ENCODE peak calls at places on chromosome 1, in nine cellular contexts. Z, H, U, S, J, G, C, D and X are unnamed samples.

GRCh38 chr1:21608813-21609212 is 60.3 kb downstream of the RAP1GAP start:
- DNase-seq in D (no peak), Z (no peak), C (no peak), S (no peak), U (no peak), G (no peak), H (no peak), J (no peak), X (no peak)

GRCh38 chr1:32318127-32318869 is 17.7 kb downstream of the MARCKSL1 start:
- DNase-seq in H (no peak), G (no peak), D (no peak), J (no peak), S (no peak), C (no peak), Z (no peak), U (no peak), X (no peak)

GRCh38 chr1:205270271-205270670 is 42.5 kb downstream of the TMCC2 start:
- DNase-seq in C (no peak), U (no peak), J (no peak), H (no peak), S (no peak), G (no peak), D (no peak), Z (no peak), X (no peak)

GRCh38 chr1:17540255-17541001 is 930 bp downstream of the ARHGEF10L start:
- DNase-seq in S (peak; percentile 46), C (no peak), U (no peak), H (no peak), G (no peak), J (peak; percentile 88), Z (no peak), D (no peak), X (no peak)

GRCh38 chr1:158969855-158970254 is 38.5 kb downstream of the PYHIN1 start:
- DNase-seq in D (no peak), J (no peak), U (no peak), Z (no peak), S (no peak), H (no peak), G (no peak), C (no peak), X (no peak)

GRCh38 chr1:6612641-6613360 is 730 bp upstream of the PHF13 start:
- DNase-seq in S (peak; percentile 56), Z (no peak), G (no peak), D (no peak), U (no peak), H (no peak), J (no peak), C (no peak), X (no peak)

GRCh38 chr1:1960480-1961196 is 41.6 kb upstream of the TMEM52 start:
- DNase-seq in J (no peak), G (no peak), U (no peak), Z (no peak), D (no peak), C (no peak), H (no peak), S (no peak), X (no peak)

GRCh38 chr1:42947965-42948732 is 10.5 kb downstream of the SLC2A1 start:
- DNase-seq in C (no peak), G (no peak), S (no peak), H (no peak), D (no peak), J (no peak), U (no peak), Z (no peak), X (no peak)

GRCh38 chr1:24154215-24154614 is 11.3 kb upstream of the IL22RA1 start:
- DNase-seq in D (no peak), H (no peak), Z (no peak), C (no peak), U (no peak), G (no peak), J (no peak), S (no peak), X (no peak)

GRCh38 chr1:153616885-153617428 is 832 bp upstream of the S100A14 start:
- DNase-seq in S (peak; percentile 51), C (no peak), U (no peak), H (no peak), J (no peak), Z (no peak), G (no peak), D (no peak), X (no peak)

GRCh38 chr1:160209656-160210046 is 4.5 kb downstream of the PEA15 start:
- DNase-seq in S (peak; percentile 76), Z (no peak), U (no peak), H (no peak), G (no peak), D (no peak), J (no peak), C (no peak), X (no peak)

GRCh38 chr1:233240839-233241682 is 54.5 kb downstream of the PCNX2 start:
- DNase-seq in D (no peak), C (no peak), J (no peak), U (no peak), H (no peak), Z (no peak), G (peak; percentile 36), S (peak; percentile 56), X (no peak)

GRCh38 chr1:85290826-85291225 is 14.4 kb upstream of the BCL10 start:
- DNase-seq in J (no peak), S (no peak), U (no peak), D (no peak), Z (no peak), H (no peak), C (no peak), G (no peak), X (no peak)

GRCh38 chr1:85319931-85320330 is 43.5 kb upstream of the BCL10 start:
- DNase-seq in C (no peak), Z (no peak), J (no peak), S (no peak), D (no peak), G (no peak), H (no peak), U (no peak), X (no peak)

GRCh38 chr1:239810071-239810481 is 281.6 kb upstream of the FMN2 start:
- DNase-seq in Z (no peak), D (no peak), J (no peak), H (no peak), U (no peak), G (no peak), C (no peak), S (no peak), X (no peak)

GRCh38 chr1:71193153-71193552 is 112.3 kb upstream of the ZRANB2 start:
- DNase-seq in Z (no peak), H (no peak), U (no peak), J (no peak), G (no peak), D (no peak), C (no peak), S (no peak), X (no peak)

GRCh38 chr1:154213274-154213673 is 7.1 kb upstream of the CFAP141 start:
- DNase-seq in S (no peak), J (no peak), C (no peak), D (no peak), G (no peak), H (no peak), U (no peak), Z (no peak), X (no peak)

GRCh38 chr1:225544924-225545323 is 108.0 kb downstream of the ENAH start:
- DNase-seq in S (no peak), G (no peak), U (no peak), Z (no peak), C (no peak), D (no peak), J (no peak), H (no peak), X (no peak)

GRCh38 chr1:38941527-38942019 is at the start of gene RHBDL2:
- DNase-seq in S (peak; percentile 71), G (no peak), C (no peak), Z (no peak), J (peak; percentile 80), H (no peak), U (no peak), D (no peak), X (no peak)

GRCh38 chr1:150150511-150151021 is 850 bp downstream of the PLEKHO1 start:
- DNase-seq in H (peak; percentile 8), C (peak; percentile 52), S (peak; percentile 38), J (peak; percentile 91), Z (no peak), G (no peak), U (no peak), D (no peak), X (no peak)

GRCh38 chr1:27569088-27569459 is 34.9 kb downstream of the AHDC1 start:
- DNase-seq in Z (no peak), S (no peak), G (no peak), J (no peak), H (no peak), U (no peak), D (no peak), C (no peak), X (no peak)
- H3K9me3 ChIP-seq in Z (no peaks in the 10 kb centered on the region), S (no peaks in the 10 kb centered on the region), G (no peaks in the 10 kb centered on the region), J (no peaks in the 10 kb centered on the region), H (no peaks in the 10 kb centered on the region), U (no peaks in the 10 kb centered on the region), D (no peaks in the 10 kb centered on the region), C (no peaks in the 10 kb centered on the region), X (no peaks in the 10 kb centered on the region)

GRCh38 chr1:4734791-4735190 is 80.4 kb downstream of the AJAP1 start:
- DNase-seq in U (no peak), D (no peak), H (no peak), G (no peak), S (no peak), J (no peak), C (no peak), Z (no peak), X (no peak)
- H3K9me3 ChIP-seq in U (no peaks in the 10 kb centered on the region), D (peaks cover 5% of the 10 kb centered on the region), H (no peaks in the 10 kb centered on the region), G (no peaks in the 10 kb centered on the region), S (peaks cover 3% of the 10 kb centered on the region), J (peaks cover 8% of the 10 kb centered on the region), C (peaks cover 5% of the 10 kb centered on the region), Z (no peaks in the 10 kb centered on the region), X (peaks cover 3% of the 10 kb centered on the region)

GRCh38 chr1:76330993-76331603 is 256.6 kb downstream of the ST6GALNAC3 start:
- DNase-seq in C (no peak), U (no peak), J (no peak), G (peak; percentile 32), H (no peak), S (peak; percentile 14), Z (no peak), D (peak; percentile 90), X (no peak)

GRCh38 chr1:76337777-76338176 is 263.2 kb downstream of the ST6GALNAC3 start:
- DNase-seq in S (no peak), J (no peak), U (no peak), D (no peak), H (no peak), C (no peak), G (no peak), Z (no peak), X (no peak)

DNA sequence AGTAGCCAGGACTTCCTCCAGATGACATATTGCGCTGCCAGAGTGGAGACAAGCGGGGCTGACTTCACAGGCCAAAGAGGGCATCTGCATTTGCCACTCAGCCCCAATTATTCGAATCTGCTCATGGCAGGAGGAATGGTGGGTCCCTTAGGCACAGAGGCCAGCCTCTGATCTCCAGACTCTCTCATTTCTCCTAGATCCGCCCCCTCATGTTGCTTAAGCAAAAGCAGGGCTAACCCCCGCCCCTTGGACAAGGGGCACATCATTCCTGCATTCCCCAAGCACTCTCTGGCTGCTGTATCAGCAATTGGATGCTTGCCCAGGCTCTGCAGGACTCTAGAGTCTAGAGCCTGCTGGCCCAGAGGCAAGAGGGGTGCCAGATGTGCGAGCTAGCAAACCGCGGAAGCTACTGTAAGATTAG is 262.4 kb downstream of the ST6GALNAC3 start:
- DNase-seq in U (no peak), Z (peak; percentile 3), S (peak; percentile 56), H (no peak), D (no peak), J (no peak), C (no peak), G (no peak), X (no peak)
- H3K9me3 ChIP-seq in U (no peaks in the 10 kb centered on the region), Z (no peaks in the 10 kb centered on the region), S (peaks cover 3% of the 10 kb centered on the region), H (no peaks in the 10 kb centered on the region), D (no peaks in the 10 kb centered on the region), J (no peaks in the 10 kb centered on the region), C (no peaks in the 10 kb centered on the region), G (no peaks in the 10 kb centered on the region), X (no peaks in the 10 kb centered on the region)

GRCh38 chr1:86852737-86853408 is 61.1 kb downstream of the SELENOF start:
- DNase-seq in D (peak; percentile 42), J (no peak), H (no peak), Z (no peak), U (no peak), G (no peak), S (no peak), C (no peak), X (no peak)
- H3K9me3 ChIP-seq in D (no peaks in the 10 kb centered on the region), J (no peaks in the 10 kb centered on the region), H (no peaks in the 10 kb centered on the region), Z (no peaks in the 10 kb centered on the region), U (no peaks in the 10 kb centered on the region), G (no peaks in the 10 kb centered on the region), S (no peaks in the 10 kb centered on the region), C (no peaks in the 10 kb centered on the region), X (no peaks in the 10 kb centered on the region)